ENCODE peak calls at places on chromosomes 13 and 19, in ten cellular contexts. W is T follicular helper cell; A is stimulated activated CD8-positive, alpha-beta memory T cell treated with anti-CD3 and anti-CD28 coated beads, Interleukin-12 subunit alpha, Interleukin-12 subunit beta, amount 100 ng/mL, for 1 hour; V is AG20443; M is CD4-positive, CD25-positive, alpha-beta regulatory T cell; E is omental fat pad; B is amniotic stem cell; L is T-helper 2 cell; Y is nephron progenitor cell; N is fibroblast of the conjunctiva. U is an unnamed sample.

GRCh38 chr19:31962565-31962996 is 382.8 kb upstream of the ZNF507 start:
- DNase-seq in L (no peak), B (no peak), N (no peak), V (no peak), Y (no peak), A (no peak), W (no peak), E (no peak), M (no peak), U (no peak)

GRCh38 chr19:4738734-4739133 is 15.1 kb upstream of the DPP9 start:
- DNase-seq in W (no peak), L (no peak), N (no peak), B (no peak), E (no peak), A (no peak), V (no peak), M (no peak), Y (no peak), U (no peak)

GRCh38 chr19:1655131-1655981 is 2.9 kb upstream of the TCF3 start:
- DNase-seq in A (no peak), Y (no peak), W (no peak), L (no peak), V (no peak), N (no peak), E (no peak), B (no peak), M (no peak), U (no peak)

GRCh38 chr19:13765395-13766094 is 1.2 kb downstream of the MRI1 start:
- DNase-seq in W (no peak), V (no peak), Y (no peak), L (no peak), N (no peak), E (no peak), B (no peak), M (no peak), A (no peak), U (no peak)

GRCh38 chr19:42206871-42207755 is 10.4 kb downstream of the DEDD2 start:
- DNase-seq in B (no peak), A (no peak), V (peak), L (no peak), N (no peak), Y (no peak), M (no peak), E (no peak), W (no peak), U (no peak)

GRCh38 chr19:36207605-36208252 is 6.7 kb downstream of the ZNF565 start:
- DNase-seq in Y (no peak), W (no peak), L (no peak), M (no peak), E (no peak), B (no peak), V (no peak), N (no peak), A (no peak), U (peak)

GRCh38 chr19:5827342-5827890 is 12.1 kb downstream of the FUT6 start:
- DNase-seq in B (no peak), Y (no peak), W (no peak), E (no peak), A (no peak), M (no peak), N (no peak), L (no peak), V (no peak), U (no peak)

GRCh38 chr13:54185785-54186184 is 1157.2 kb downstream of the OLFM4 start:
- DNase-seq in V (no peak), M (no peak), B (no peak), A (no peak), E (no peak), L (no peak), Y (peak), N (no peak), W (no peak), U (no peak)

GRCh38 chr13:111337206-111337605 is 16.8 kb downstream of the TEX29 start:
- DNase-seq in V (peak), M (no peak), N (peak), Y (no peak), E (no peak), L (no peak), A (no peak), W (no peak), B (peak), U (no peak)

GRCh38 chr13:46983881-46984280 is 87.0 kb upstream of the HTR2A start:
- DNase-seq in B (no peak), Y (no peak), A (no peak), N (no peak), L (no peak), W (no peak), V (no peak), E (no peak), M (no peak), U (peak)

GRCh38 chr13:76216729-76217128 is 580.6 kb downstream of the LMO7 start:
- DNase-seq in N (no peak), A (no peak), W (no peak), M (no peak), B (no peak), V (no peak), E (no peak), Y (no peak), L (no peak), U (no peak)

GRCh38 chr19:35975608-35976214 is 19.3 kb upstream of the SDHAF1 start:
- DNase-seq in V (peak), N (no peak), A (no peak), E (no peak), B (no peak), W (no peak), Y (peak), M (peak), L (no peak), U (peak)

GRCh38 chr13:23985846-23986245 is 88.5 kb upstream of the C1QTNF9B start:
- DNase-seq in W (no peak), N (no peak), L (no peak), B (no peak), M (no peak), A (no peak), Y (no peak), E (no peak), V (no peak), U (no peak)

GRCh38 chr13:110683203-110683883 is 22.6 kb downstream of the CARS2 start:
- DNase-seq in M (peak), B (no peak), Y (no peak), N (no peak), V (no peak), A (no peak), E (no peak), L (no peak), W (no peak), U (no peak)

GRCh38 chr19:16441661-16442071 is 30.1 kb downstream of the EPS15L1 start:
- DNase-seq in M (no peak), A (no peak), V (no peak), L (no peak), E (no peak), N (no peak), Y (peak), W (no peak), B (no peak), U (peak)

GRCh38 chr13:50829226-50829625 is 14.3 kb downstream of the DLEU7 start:
- DNase-seq in W (no peak), B (no peak), L (no peak), E (no peak), N (no peak), A (no peak), M (no peak), Y (no peak), V (no peak), U (no peak)

GRCh38 chr13:33639640-33640080 is 178.3 kb upstream of the RFC3 start:
- DNase-seq in N (no peak), L (peak), E (no peak), M (peak), B (no peak), Y (no peak), V (no peak), A (no peak), W (no peak), U (peak)

GRCh38 chr13:109844396-109844795 is 58.0 kb upstream of the IRS2 start:
- DNase-seq in V (no peak), Y (no peak), M (no peak), B (no peak), A (no peak), L (no peak), E (no peak), N (peak), W (no peak), U (no peak)

GRCh38 chr13:86986448-86986847 is 684.7 kb upstream of the SLITRK5 start:
- DNase-seq in V (no peak), Y (no peak), M (no peak), B (no peak), N (no peak), A (no peak), L (no peak), E (no peak), W (no peak), U (no peak)

GRCh38 chr19:16591803-16592556 is 19.8 kb upstream of the SLC35E1 start:
- DNase-seq in E (no peak), A (no peak), M (no peak), L (no peak), W (no peak), V (no peak), N (no peak), Y (no peak), B (no peak), U (no peak)

GRCh38 chr13:39321578-39321977 is 281.4 kb downstream of the LHFPL6 start:
- DNase-seq in N (peak), W (no peak), L (no peak), A (no peak), B (no peak), E (no peak), M (no peak), Y (no peak), V (peak), U (peak)

GRCh38 chr13:19607523-19608078 is 25.9 kb upstream of the MPHOSPH8 start:
- DNase-seq in Y (no peak), L (no peak), E (no peak), B (no peak), V (no peak), W (no peak), M (no peak), A (no peak), N (no peak), U (no peak)